ENCODE peak calls at places on chromosomes 4 and X, in five cellular contexts. One of them, this sample, is unnamed.

GRCh38 chrX:3286196-3286920 is 60.1 kb downstream of the MXRA5 start:
- DNase-seq in stimulated activated CD8-positive, alpha-beta memory T cell treated with anti-CD3 and anti-CD28 coated beads, Interleukin-7, amount 100 ng/mL, for 1 hour: no peak
- DNase-seq in natural killer cell: no peak
- DNase-seq in GM13977: no peak
- DNase-seq in EL: peak; percentile 84
- DNase-seq in this sample: no peak

GRCh38 chrX:86348669-86349068 is 200.4 kb downstream of the DACH2 start:
- DNase-seq in stimulated activated CD8-positive, alpha-beta memory T cell treated with anti-CD3 and anti-CD28 coated beads, Interleukin-7, amount 100 ng/mL, for 1 hour: no peak
- DNase-seq in natural killer cell: no peak
- DNase-seq in GM13977: no peak
- DNase-seq in EL: no peak
- DNase-seq in this sample: no peak

GRCh38 chrX:11352296-11352741 is 59.1 kb downstream of the AMELX start:
- DNase-seq in stimulated activated CD8-positive, alpha-beta memory T cell treated with anti-CD3 and anti-CD28 coated beads, Interleukin-7, amount 100 ng/mL, for 1 hour: no peak
- DNase-seq in natural killer cell: no peak
- DNase-seq in GM13977: no peak
- DNase-seq in EL: peak; percentile 26
- DNase-seq in this sample: no peak

GRCh38 chrX:153526801-153527599 is 9.6 kb downstream of the ATP2B3 start:
- DNase-seq in stimulated activated CD8-positive, alpha-beta memory T cell treated with anti-CD3 and anti-CD28 coated beads, Interleukin-7, amount 100 ng/mL, for 1 hour: no peak
- DNase-seq in natural killer cell: no peak
- DNase-seq in GM13977: no peak
- DNase-seq in EL: no peak
- DNase-seq in this sample: no peak

GRCh38 chrX:7147431-7147977 is at the start of gene STS:
- DNase-seq in stimulated activated CD8-positive, alpha-beta memory T cell treated with anti-CD3 and anti-CD28 coated beads, Interleukin-7, amount 100 ng/mL, for 1 hour: peak; percentile 3
- DNase-seq in natural killer cell: no peak
- DNase-seq in GM13977: peak; percentile 23
- DNase-seq in EL: peak; percentile 7
- DNase-seq in this sample: peak; percentile 13

GRCh38 chr4:15649914-15650545 is 5.1 kb downstream of the FBXL5 start:
- DNase-seq in stimulated activated CD8-positive, alpha-beta memory T cell treated with anti-CD3 and anti-CD28 coated beads, Interleukin-7, amount 100 ng/mL, for 1 hour: peak; percentile 34
- DNase-seq in natural killer cell: peak; percentile 48
- DNase-seq in GM13977: no peak
- DNase-seq in EL: peak; percentile 71
- DNase-seq in this sample: peak; percentile 20

GRCh38 chr4:7416745-7417432 is 17.8 kb downstream of the PSAPL1 start:
- DNase-seq in stimulated activated CD8-positive, alpha-beta memory T cell treated with anti-CD3 and anti-CD28 coated beads, Interleukin-7, amount 100 ng/mL, for 1 hour: no peak
- DNase-seq in natural killer cell: no peak
- DNase-seq in GM13977: no peak
- DNase-seq in EL: no peak
- DNase-seq in this sample: no peak

GRCh38 chr4:8854866-8855265 is 16.8 kb downstream of the HMX1 start:
- DNase-seq in stimulated activated CD8-positive, alpha-beta memory T cell treated with anti-CD3 and anti-CD28 coated beads, Interleukin-7, amount 100 ng/mL, for 1 hour: no peak
- DNase-seq in natural killer cell: no peak
- DNase-seq in GM13977: no peak
- DNase-seq in EL: peak; percentile 11
- DNase-seq in this sample: no peak

GRCh38 chr4:53943345-53944085 is 120.9 kb downstream of the CHIC2 start:
- DNase-seq in stimulated activated CD8-positive, alpha-beta memory T cell treated with anti-CD3 and anti-CD28 coated beads, Interleukin-7, amount 100 ng/mL, for 1 hour: no peak
- DNase-seq in natural killer cell: no peak
- DNase-seq in GM13977: no peak
- DNase-seq in EL: peak; percentile 82
- DNase-seq in this sample: no peak

GRCh38 chrX:70434914-70435586 is 9.6 kb upstream of the DLG3 start:
- DNase-seq in stimulated activated CD8-positive, alpha-beta memory T cell treated with anti-CD3 and anti-CD28 coated beads, Interleukin-7, amount 100 ng/mL, for 1 hour: no peak
- DNase-seq in natural killer cell: no peak
- DNase-seq in GM13977: peak; percentile 45
- DNase-seq in EL: peak; percentile 66
- DNase-seq in this sample: no peak

GRCh38 chrX:154799554-154800348 is 5.5 kb downstream of the MPP1 start:
- DNase-seq in stimulated activated CD8-positive, alpha-beta memory T cell treated with anti-CD3 and anti-CD28 coated beads, Interleukin-7, amount 100 ng/mL, for 1 hour: no peak
- DNase-seq in natural killer cell: no peak
- DNase-seq in GM13977: no peak
- DNase-seq in EL: no peak
- DNase-seq in this sample: no peak